ENCODE peak calls at places on chromosomes 6 and 20, in five cellular contexts. V is HepG2, G is IMR-90, H is GM12878, U is K562. Y is an unnamed sample.
A peak's percentile ranks its signal among the peaks of the same experiment; 100 is the strongest.

GRCh38 chr20:39986231-39986904 is 702.7 kb downstream of the MAFB start:
- DNase-seq in H (no peak), U (no peak), V (no peak), G (peak; percentile 28), Y (no peak)

GRCh38 chr6:155354167-155354566 is 39.9 kb upstream of the TFB1M start:
- DNase-seq in V (no peak), G (no peak), U (no peak), H (no peak), Y (no peak)

GRCh38 chr20:50144362-50144761 is 9.2 kb downstream of the PEDS1 start:
- DNase-seq in V (peak; percentile 81), U (no peak), H (no peak), G (peak; percentile 99), Y (peak; percentile 49)

GRCh38 chr20:9480066-9480465 is 34.3 kb upstream of the LAMP5 start:
- DNase-seq in V (no peak), H (no peak), U (no peak), G (no peak), Y (no peak)

GRCh38 chr6:129267028-129267427 is 384.1 kb downstream of the LAMA2 start:
- DNase-seq in U (no peak), H (no peak), V (no peak), G (no peak), Y (no peak)

GRCh38 chr20:60095456-60095855 is 137.2 kb downstream of the CDH26 start:
- DNase-seq in V (no peak), H (no peak), G (no peak), U (no peak), Y (no peak)

GRCh38 chr6:54185885-54186284 is 74.6 kb downstream of the MLIP start:
- DNase-seq in G (no peak), U (no peak), V (no peak), H (no peak), Y (no peak)

GRCh38 chr20:58293453-58293852 is 16.1 kb upstream of the RAB22A start:
- DNase-seq in H (no peak), V (peak; percentile 28), G (no peak), U (peak; percentile 58), Y (no peak)

GRCh38 chr20:32506721-32507120 is 78.4 kb downstream of the NOL4L start:
- DNase-seq in G (no peak), U (no peak), V (no peak), H (no peak), Y (no peak)

GRCh38 chr6:36368921-36369880 is 18.3 kb downstream of the ETV7 start:
- DNase-seq in H (no peak), V (no peak), G (peak; percentile 83), U (no peak), Y (no peak)

GRCh38 chr20:37651932-37652331 is 41.9 kb upstream of the CTNNBL1 start:
- DNase-seq in V (peak; percentile 51), H (no peak), G (no peak), U (peak; percentile 30), Y (peak; percentile 43)

GRCh38 chr6:7264041-7264440 is 49.0 kb downstream of the SSR1 start:
- DNase-seq in G (no peak), U (no peak), H (no peak), V (no peak), Y (no peak)

GRCh38 chr6:53811746-53812145 is 16.9 kb downstream of the LRRC1 start:
- DNase-seq in H (no peak), V (no peak), U (no peak), G (no peak), Y (no peak)

GRCh38 chr20:56382696-56383095 is 9.3 kb downstream of the AURKA start:
- DNase-seq in H (no peak), V (no peak), U (peak; percentile 62), G (no peak), Y (no peak)

GRCh38 chr20:44614525-44614924 is 32.1 kb downstream of the PKIG start:
- DNase-seq in V (no peak), U (no peak), H (no peak), G (no peak), Y (no peak)

GRCh38 chr20:20702330-20703245 is 9.9 kb downstream of the RALGAPA2 start:
- DNase-seq in H (no peak), V (no peak), G (no peak), U (no peak), Y (no peak)

GRCh38 chr6:53530346-53530745 is 14.6 kb downstream of the GCLC start:
- DNase-seq in G (peak; percentile 43), V (no peak), U (no peak), H (no peak), Y (no peak)

GRCh38 chr6:73857341-73857890 is 161.4 kb downstream of the CD109 start:
- DNase-seq in V (no peak), U (no peak), G (no peak), H (no peak), Y (no peak)

GRCh38 chr20:4519530-4519929 is 202.2 kb upstream of the PRND start:
- DNase-seq in H (no peak), U (peak; percentile 17), V (no peak), G (no peak), Y (peak; percentile 50)

GRCh38 chr6:15260099-15260821 is 14.4 kb downstream of the JARID2 start:
- DNase-seq in G (peak; percentile 67), H (no peak), V (no peak), U (no peak), Y (no peak)

GRCh38 chr20:6122111-6122872 is 538 bp downstream of the FERMT1 start:
- DNase-seq in V (peak; percentile 32), G (peak; percentile 45), H (no peak), U (no peak), Y (peak; percentile 44)

GRCh38 chr6:151475653-151476523 is 17.9 kb upstream of the CCDC170 start:
- DNase-seq in U (peak; percentile 65), G (peak; percentile 59), H (no peak), V (peak; percentile 57), Y (peak; percentile 41)

GRCh38 chr6:96101564-96101963 is 85.8 kb downstream of the FUT9 start:
- DNase-seq in G (no peak), U (no peak), H (no peak), V (peak; percentile 28), Y (no peak)

GRCh38 chr6:149483302-149483701 is 1.5 kb downstream of the ZC3H12D start:
- DNase-seq in H (no peak), V (no peak), U (no peak), G (no peak), Y (no peak)

GRCh38 chr20:64027981-64028685 is 7.8 kb upstream of the C20orf204 start:
- DNase-seq in U (no peak), V (no peak), H (no peak), G (no peak), Y (no peak)

GRCh38 chr6:139376604-139377218 is 2.3 kb upstream of the CITED2 start:
- DNase-seq in V (peak; percentile 48), G (peak; percentile 41), U (peak; percentile 22), H (no peak), Y (peak; percentile 8)

GRCh38 chr6:138162104-138162946 is 586 bp downstream of the ARFGEF3 start:
- DNase-seq in V (no peak), H (no peak), G (no peak), U (no peak), Y (peak; percentile 2)

GRCh38 chr6:41705996-41706835 is 29.2 kb downstream of the TFEB start:
- DNase-seq in V (peak; percentile 67), U (peak; percentile 91), H (peak; percentile 87), G (peak; percentile 68), Y (peak; percentile 78)

GRCh38 chr6:47836639-47837038 is 54.8 kb downstream of the OPN5 start:
- DNase-seq in H (no peak), V (peak; percentile 10), U (no peak), G (no peak), Y (no peak)

GRCh38 chr6:24054388-24054787 is 71.6 kb upstream of the NRSN1 start:
- DNase-seq in U (no peak), G (no peak), H (no peak), V (no peak), Y (no peak)

GRCh38 chr6:13615802-13616140 is 636 bp downstream of the NOL7 start:
- DNase-seq in U (peak; percentile 53), G (peak; percentile 35), H (no peak), V (no peak), Y (no peak)

GRCh38 chr20:10250902-10251301 is 32.3 kb downstream of the SNAP25 start:
- DNase-seq in H (no peak), V (peak; percentile 42), G (no peak), U (no peak), Y (peak; percentile 99)

GRCh38 chr6:30720738-30721197 is 616 bp downstream of the TUBB start:
- DNase-seq in G (peak; percentile 32), H (no peak), U (peak; percentile 79), V (peak; percentile 57), Y (no peak)

GRCh38 chr6:137234505-137234863 is 15.3 kb upstream of the IFNGR1 start:
- DNase-seq in G (no peak), H (no peak), U (no peak), V (no peak), Y (no peak)

GRCh38 chr6:27866370-27867050 is 45.7 kb downstream of the OR2B2 start:
- DNase-seq in V (peak; percentile 32), G (peak; percentile 68), U (no peak), H (peak; percentile 74), Y (no peak)

GRCh38 chr6:87472525-87473418 is at the start of gene SLC35A1:
- DNase-seq in U (peak; percentile 92), V (peak; percentile 60), G (peak; percentile 73), H (peak; percentile 65), Y (peak; percentile 84)
- TF ChIP-seq CTCF in U (no peak), V (peak; percentile 38), G (no peak), H (peak; percentile 6), Y (no peak)

GRCh38 chr20:47350691-47351545 is 5.6 kb downstream of the ZMYND8 start:
- DNase-seq in V (no peak), U (no peak), G (no peak), H (no peak), Y (no peak)
- TF ChIP-seq BHLHE40 in V (no peak), U (no peak), G (no peak), H (no peak), Y (no peak)

GRCh38 chr6:43738267-43738676 is 31.7 kb upstream of the VEGFA start:
- DNase-seq in G (no peak), U (no peak), V (no peak), H (no peak), Y (no peak)

GRCh38 chr6:43738877-43739641 is 31.0 kb upstream of the VEGFA start:
- DNase-seq in V (no peak), H (no peak), G (no peak), U (no peak), Y (no peak)

GRCh38 chr6:43740961-43741764 is 28.8 kb upstream of the VEGFA start:
- DNase-seq in H (no peak), U (no peak), V (no peak), G (no peak), Y (no peak)

GRCh38 chr6:43740321-43740960 is 29.6 kb upstream of the VEGFA start:
- DNase-seq in V (no peak), G (no peak), H (no peak), U (no peak), Y (no peak)

GRCh38 chr6:43739642-43740091 is 30.3 kb upstream of the VEGFA start:
- DNase-seq in H (no peak), U (no peak), V (no peak), G (no peak), Y (no peak)
- TF ChIP-seq CEBPB in H (no peak), U (no peak), V (no peak), G (no peak), Y (no peak)

DNA sequence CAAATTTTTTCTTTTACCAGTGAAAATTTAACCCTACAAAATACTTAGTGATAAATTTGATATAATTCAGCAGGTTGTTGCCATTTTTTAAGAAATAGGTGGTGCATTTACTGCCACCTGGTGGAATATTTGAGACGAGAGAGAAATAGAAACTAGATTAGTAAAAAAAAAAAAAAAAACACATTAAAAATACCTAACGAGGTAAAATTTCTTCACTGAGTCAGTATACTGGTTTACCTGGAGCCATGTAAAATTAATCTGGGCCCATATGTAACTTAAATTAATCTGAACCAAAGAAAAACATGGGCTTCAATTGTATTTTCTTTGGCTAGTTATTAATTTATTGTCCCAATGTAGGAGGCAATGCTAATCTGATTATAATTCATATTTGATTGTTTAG is 520.8 kb downstream of the EPM2A start:
- DNase-seq in G (peak; percentile 39), V (peak; percentile 47), U (no peak), H (no peak), Y (peak; percentile 13)
- TF ChIP-seq CTCF in G (peak; percentile 63), V (peak; percentile 46), U (peak; percentile 58), H (peak; percentile 37), Y (peak; percentile 63)

Y was measured in A549.